ENCODE peak calls at places on chromosomes 1 and 21, in six cellular contexts. E is GM23248, Q is HCT116, X is PC-3, I is HAP-1, O is psoas muscle. W is an unnamed sample. For H3K4me1, the result is how much of the 10 kb centered on the place peaks cover.

GRCh38 chr1:231035799-231036198 is 4.3 kb downstream of the FAM89A start:
- DNase-seq in E (no peak), Q (no peak), X (no peak), I (no peak), O (no peak), W (no peak)

GRCh38 chr1:245917403-245917802 is 589.7 kb downstream of the SMYD3 start:
- DNase-seq in E (no peak), Q (no peak), X (no peak), I (no peak), O (no peak), W (no peak)

GRCh38 chr1:207520946-207521345 is 25.0 kb downstream of the CR1 start:
- DNase-seq in E (no peak), Q (no peak), X (no peak), I (no peak), O (no peak), W (no peak)

GRCh38 chr1:170578356-170578755 is 46.4 kb downstream of the GORAB start:
- DNase-seq in E (peak), Q (no peak), X (peak), I (no peak), O (no peak), W (no peak)

GRCh38 chr1:99218999-99219398 is 45.3 kb upstream of the PLPPR4 start:
- DNase-seq in E (no peak), Q (no peak), X (no peak), I (no peak), O (no peak), W (no peak)

GRCh38 chr1:19735419-19736127 is 64.1 kb downstream of the TMCO4 start:
- DNase-seq in E (peak), Q (no peak), X (peak), I (no peak), O (peak), W (peak)

GRCh38 chr21:33174756-33175155 is 55.0 kb upstream of the IFNAR2 start:
- DNase-seq in E (no peak), Q (no peak), X (no peak), I (no peak), O (no peak), W (no peak)

GRCh38 chr21:34743831-34744230 is 75.0 kb downstream of the CLIC6 start:
- DNase-seq in E (peak), Q (peak), X (peak), I (no peak), O (peak), W (peak)

GRCh38 chr1:39900662-39901485 is 843 bp downstream of the MYCL start:
- DNase-seq in E (peak), Q (no peak), X (peak), I (peak), O (no peak), W (peak)

GRCh38 chr1:235011599-235012435 is 116.8 kb downstream of the TOMM20 start:
- DNase-seq in E (peak), Q (peak), X (peak), I (no peak), O (peak), W (peak)

GRCh38 chr1:26289158-26290059 is 9.5 kb downstream of the SH3BGRL3 start:
- DNase-seq in E (no peak), Q (no peak), X (no peak), I (no peak), O (peak), W (no peak)

GRCh38 chr1:35426097-35426586 is 131.1 kb downstream of the KIAA0319L start:
- DNase-seq in E (no peak), Q (no peak), X (no peak), I (no peak), O (no peak), W (no peak)

GRCh38 chr1:161192476-161193465 is 6.1 kb downstream of the ADAMTS4 start:
- DNase-seq in E (peak), Q (peak), X (peak), I (peak), O (peak), W (peak)

GRCh38 chr1:206748348-206749034 is 22.1 kb upstream of the IL19 start:
- DNase-seq in E (no peak), Q (no peak), X (no peak), I (no peak), O (no peak), W (no peak)

GRCh38 chr1:160656737-160657476 is 10.1 kb upstream of the SLAMF1 start:
- DNase-seq in E (no peak), Q (no peak), X (no peak), I (no peak), O (no peak), W (no peak)

GRCh38 chr1:199551967-199552565 is 475.4 kb upstream of the NR5A2 start:
- DNase-seq in E (peak), Q (peak), X (peak), I (peak), O (no peak), W (no peak)

GRCh38 chr1:234218078-234218477 is 155.2 kb upstream of the COA6 start:
- DNase-seq in E (no peak), Q (no peak), X (no peak), I (no peak), O (no peak), W (no peak)

GRCh38 chr1:165630629-165631402 is at the start of gene MGST3:
- DNase-seq in E (peak), Q (peak), X (peak), I (peak), O (peak), W (peak)

GRCh38 chr1:4175566-4176405 is 275.7 kb upstream of the C1orf174 start:
- DNase-seq in E (no peak), Q (no peak), X (no peak), I (no peak), O (no peak), W (no peak)

GRCh38 chr1:153379591-153379990 is 4.2 kb upstream of the S100A12 start:
- DNase-seq in E (no peak), Q (no peak), X (no peak), I (no peak), O (no peak), W (no peak)

GRCh38 chr21:38505654-38506523 is 7.6 kb upstream of the ERG start:
- DNase-seq in E (peak), Q (peak), X (peak), I (peak), O (no peak), W (peak)

GRCh38 chr1:58881471-58881994 is 97.7 kb upstream of the JUN start:
- DNase-seq in E (peak), Q (peak), X (peak), I (no peak), O (peak), W (peak)

GRCh38 chr1:56448937-56449336 is 130.4 kb downstream of the PLPP3 start:
- DNase-seq in E (peak), Q (no peak), X (no peak), I (no peak), O (peak), W (no peak)

GRCh38 chr21:41817228-41817627 is 50.4 kb upstream of the RIPK4 start:
- DNase-seq in E (peak), Q (peak), X (peak), I (peak), O (no peak), W (no peak)

GRCh38 chr1:179591592-179592580 is at the start of gene TDRD5:
- DNase-seq in E (no peak), Q (no peak), X (no peak), I (no peak), O (no peak), W (peak)

GRCh38 chr1:53319296-53320101 is 8.4 kb downstream of the LRP8 start:
- DNase-seq in E (no peak), Q (no peak), X (no peak), I (no peak), O (peak), W (peak)

GRCh38 chr1:46448109-46448911 is 41.3 kb upstream of the DMBX1 start:
- DNase-seq in E (no peak), Q (no peak), X (no peak), I (peak), O (no peak), W (no peak)

GRCh38 chr1:208799186-208799585 is 555.0 kb upstream of the PLXNA2 start:
- DNase-seq in E (no peak), Q (no peak), X (peak), I (no peak), O (no peak), W (no peak)

GRCh38 chr1:53362851-53363642 is 35.2 kb upstream of the LRP8 start:
- DNase-seq in E (no peak), Q (no peak), X (no peak), I (peak), O (no peak), W (no peak)

GRCh38 chr1:200916152-200916551 is 21.5 kb downstream of the INAVA start:
- DNase-seq in E (no peak), Q (no peak), X (no peak), I (no peak), O (no peak), W (peak)

GRCh38 chr1:117646007-117646913 is 40.4 kb downstream of the TENT5C start:
- DNase-seq in E (peak), Q (no peak), X (no peak), I (no peak), O (peak), W (peak)

GRCh38 chr1:237983507-237983906 is 92.8 kb upstream of the ZP4 start:
- DNase-seq in E (no peak), Q (no peak), X (no peak), I (peak), O (no peak), W (no peak)

GRCh38 chr1:184379111-184379752 is 7.6 kb upstream of the C1orf21 start:
- DNase-seq in E (no peak), Q (no peak), X (peak), I (peak), O (no peak), W (no peak)

GRCh38 chr1:223771814-223772770 is 59.8 kb downstream of the CAPN2 start:
- DNase-seq in E (peak), Q (peak), X (peak), I (peak), O (peak), W (no peak)

DNA sequence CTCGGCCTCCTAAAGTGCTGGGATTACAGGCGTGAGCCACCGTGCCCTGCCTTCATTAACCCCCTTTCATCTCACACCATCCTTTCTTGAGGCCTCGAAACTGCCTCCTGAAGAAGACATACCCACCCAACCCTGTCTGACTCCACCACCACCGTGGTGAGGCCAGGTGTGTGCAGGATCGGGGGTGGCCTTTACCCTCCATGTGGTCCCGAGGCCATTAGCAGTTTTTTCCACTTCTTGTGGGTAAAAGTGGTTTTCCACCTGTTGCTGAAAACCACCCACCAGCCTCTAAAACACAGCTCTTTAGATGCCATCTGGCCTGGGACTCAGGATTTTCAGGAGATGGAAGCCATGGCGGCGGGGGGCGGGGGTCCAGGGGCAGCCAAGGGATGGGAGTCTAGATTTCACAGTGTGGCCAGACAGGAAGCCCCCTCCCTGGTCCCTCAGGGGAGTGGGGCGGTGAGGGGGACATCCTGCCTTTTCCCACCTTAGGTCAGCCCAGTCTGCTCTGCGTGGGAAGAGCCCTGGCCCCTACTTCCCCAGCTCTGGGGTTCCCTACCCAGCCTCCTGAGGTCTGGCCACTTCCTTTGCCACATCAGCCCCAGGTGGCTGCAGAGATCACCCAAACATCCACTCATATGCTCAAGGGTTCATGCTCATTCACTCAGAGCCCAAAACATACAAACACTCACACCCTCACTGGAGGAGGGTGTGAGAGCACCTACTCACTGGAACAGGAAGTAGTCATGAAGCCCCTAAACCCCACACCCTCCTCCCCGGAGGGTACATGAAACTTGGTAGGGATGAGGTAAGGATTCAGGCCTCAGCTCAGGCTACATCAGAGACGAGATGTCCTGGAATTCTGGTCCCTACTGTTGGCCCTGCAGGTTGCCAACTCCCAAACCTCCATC is 2.3 kb downstream of the FGR start:
- DNase-seq in E (no peak), Q (no peak), X (no peak), I (no peak), O (no peak), W (no peak)
- H3K4me3 ChIP-seq in E (no peak), Q (no peak), X (no peak), I (no peak), O (no peak), W (no peak)

DNA sequence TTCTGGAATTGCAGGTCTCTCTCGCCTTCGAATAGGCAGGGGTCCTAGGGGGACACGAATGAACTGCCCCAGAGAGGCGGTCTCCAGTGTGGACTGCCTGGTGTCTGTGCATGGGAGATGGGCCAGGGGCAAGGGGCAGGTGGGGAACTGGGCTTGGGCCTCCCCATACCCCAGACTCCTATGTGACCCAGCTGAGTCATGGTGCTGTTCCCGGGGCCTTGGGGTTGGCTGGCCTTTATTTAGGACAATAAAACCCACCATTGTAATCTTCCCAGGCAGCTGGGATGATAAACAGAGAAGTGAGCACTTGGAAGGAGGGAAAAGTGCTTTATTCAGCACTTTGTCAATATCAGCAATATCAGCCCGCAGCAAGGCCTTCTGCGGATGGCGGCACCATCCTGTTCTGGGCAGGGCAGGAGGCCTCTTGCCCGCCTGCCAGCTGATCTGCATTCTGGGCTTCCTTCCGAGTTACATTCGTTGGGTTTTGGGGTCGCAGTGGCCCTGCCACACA is 209.0 kb upstream of the TMEM51 start:
- DNase-seq in E (no peak), Q (no peak), X (no peak), I (no peak), O (peak), W (no peak)
- H3K4me1 ChIP-seq in E (half or more), Q (under half), X (under half), I (under half), O (under half), W (under half)

GRCh38 chr1:227560814-227561213 is 2.5 kb upstream of the ZNF678 start:
- DNase-seq in E (peak), Q (no peak), X (no peak), I (no peak), O (peak), W (no peak)

GRCh38 chr1:227559926-227560325 is 3.4 kb upstream of the ZNF678 start:
- DNase-seq in E (no peak), Q (no peak), X (no peak), I (no peak), O (no peak), W (no peak)

GRCh38 chr1:227559499-227559898 is 3.9 kb upstream of the ZNF678 start:
- DNase-seq in E (no peak), Q (no peak), X (no peak), I (no peak), O (peak), W (peak)

GRCh38 chr1:227561303-227561702 is 2.1 kb upstream of the ZNF678 start:
- DNase-seq in E (peak), Q (no peak), X (no peak), I (no peak), O (peak), W (peak)

DNA sequence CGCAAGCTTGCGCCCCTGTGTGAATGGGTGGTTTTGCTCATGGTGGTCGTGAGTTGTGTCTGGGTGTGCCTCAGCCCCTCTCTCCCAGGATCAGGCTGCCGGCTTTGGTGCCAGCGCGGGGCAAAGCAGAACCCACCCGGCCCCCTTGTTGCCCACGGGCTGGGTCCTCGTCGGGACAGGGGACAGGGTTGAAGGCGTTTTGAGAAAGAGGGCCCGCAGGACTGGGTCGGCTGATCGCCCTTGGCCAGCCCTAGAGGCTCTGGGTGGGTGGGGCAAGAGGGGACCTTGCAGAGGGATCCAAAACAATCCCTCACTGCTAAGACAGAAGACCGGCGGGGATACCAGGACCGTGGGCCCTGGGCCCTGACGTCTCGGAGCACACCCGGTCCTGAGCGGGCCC is 3.0 kb upstream of the ZNF678 start:
- DNase-seq in E (no peak), Q (no peak), X (no peak), I (no peak), O (peak), W (no peak)
- H3K4me3 ChIP-seq in E (no peak), Q (no peak), X (no peak), I (no peak), O (no peak), W (no peak)

GRCh38 chr1:33347650-33347992 is 26.7 kb upstream of the A3GALT2 start:
- DNase-seq in E (peak), Q (no peak), X (peak), I (no peak), O (peak), W (no peak)
- H3K4me1 ChIP-seq in E (half or more), Q (under half), X (half or more), I (under half), O (half or more), W (under half)

GRCh38 chr1:72063364-72063763 is 219.0 kb downstream of the NEGR1 start:
- DNase-seq in E (peak), Q (no peak), X (peak), I (no peak), O (no peak), W (no peak)

GRCh38 chr1:72060466-72060865 is 221.9 kb downstream of the NEGR1 start:
- DNase-seq in E (no peak), Q (no peak), X (no peak), I (no peak), O (no peak), W (no peak)

GRCh38 chr1:72064301-72064700 is 218.0 kb downstream of the NEGR1 start:
- DNase-seq in E (no peak), Q (no peak), X (no peak), I (peak), O (no peak), W (no peak)

GRCh38 chr1:72066431-72066830 is 215.9 kb downstream of the NEGR1 start:
- DNase-seq in E (peak), Q (no peak), X (no peak), I (no peak), O (no peak), W (no peak)

DNA sequence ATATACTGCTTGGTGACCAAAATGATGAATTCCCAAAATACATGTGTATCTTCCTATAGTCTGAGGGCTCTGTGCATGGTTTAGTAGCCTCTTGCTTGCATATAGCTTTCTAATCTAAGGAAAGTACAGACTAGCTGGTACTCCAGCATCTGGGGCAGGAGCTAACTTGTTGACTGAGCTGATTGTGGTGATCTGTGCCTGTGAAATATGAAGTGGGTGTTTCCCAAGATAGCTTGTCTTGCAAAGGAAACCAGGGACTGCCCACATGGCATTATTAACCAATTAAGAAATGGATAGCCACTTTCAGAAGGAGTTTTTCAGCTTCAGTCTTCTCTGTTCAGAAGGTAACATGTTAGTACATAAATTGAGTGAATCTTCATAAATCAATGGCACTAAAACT is 219.8 kb downstream of the NEGR1 start:
- DNase-seq in E (peak), Q (no peak), X (no peak), I (no peak), O (no peak), W (no peak)
- H3K4me3 ChIP-seq in E (no peak), Q (no peak), X (no peak), I (no peak), O (no peak), W (no peak)

GRCh38 chr1:81978945-81979344 is 178.2 kb downstream of the ADGRL2 start:
- DNase-seq in E (no peak), Q (no peak), X (no peak), I (no peak), O (no peak), W (no peak)

GRCh38 chr1:81976539-81976938 is 175.8 kb downstream of the ADGRL2 start:
- DNase-seq in E (no peak), Q (no peak), X (no peak), I (no peak), O (no peak), W (no peak)

GRCh38 chr1:81974222-81974841 is 173.6 kb downstream of the ADGRL2 start:
- DNase-seq in E (no peak), Q (no peak), X (no peak), I (no peak), O (no peak), W (no peak)

DNA sequence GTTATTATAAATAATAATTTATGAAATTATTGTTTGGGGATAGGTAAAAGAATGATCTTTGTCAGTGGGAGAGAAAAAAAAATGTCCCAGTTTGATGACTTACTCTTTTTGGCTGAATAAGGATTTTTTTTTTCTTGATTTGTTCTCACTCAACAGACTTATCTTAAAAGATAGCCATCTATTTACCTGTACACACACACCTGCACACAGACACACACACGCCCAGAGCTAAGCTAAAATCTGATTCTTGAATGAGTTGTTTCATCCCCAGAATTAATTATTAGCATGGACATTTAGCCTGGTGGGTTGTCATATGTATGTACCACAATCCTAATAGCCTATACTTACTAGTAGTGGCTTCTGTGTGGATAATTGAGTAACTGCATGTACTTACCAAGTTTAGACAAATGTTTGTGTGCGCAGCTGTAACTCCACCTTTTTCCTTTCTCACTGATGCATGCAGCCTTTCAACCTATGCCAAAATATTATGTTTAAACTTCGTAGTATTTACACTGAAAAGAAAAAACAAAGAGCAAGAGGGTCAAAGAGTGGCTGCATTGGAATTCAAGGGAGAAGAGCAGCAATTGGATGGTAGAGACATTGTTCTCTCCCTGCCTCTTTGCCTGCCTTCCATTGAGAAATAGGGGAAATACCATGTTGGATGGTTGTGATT is 174.3 kb downstream of the ADGRL2 start:
- DNase-seq in E (no peak), Q (no peak), X (no peak), I (no peak), O (no peak), W (no peak)
- H3K4me1 ChIP-seq in E (under half), Q (under half), X (under half), I (under half), O (under half), W (under half)

GRCh38 chr1:118979754-118980270 is 8.3 kb downstream of the TBX15 start:
- DNase-seq in E (peak), Q (no peak), X (no peak), I (no peak), O (no peak), W (no peak)
- H3K4me3 ChIP-seq in E (peak), Q (no peak), X (no peak), I (no peak), O (peak), W (no peak)

W was measured in mucosa of descending colon.